ENCODE peak calls at places on chromosomes 13 and 19, in ten cellular contexts. I is astrocyte, S is Peyer's patch, B is esophagus squamous epithelium, D is left ventricle myocardium inferior, W is kidney, T is pancreas, R is hepatocyte, N is left lung, A is fibroblast of pulmonary artery. L is an unnamed sample.

GRCh38 chr19:6125571-6125989 is 9.9 kb upstream of the ACSBG2 start:
- DNase-seq in I (peak), S (peak), B (no peak), D (peak), W (no peak), T (no peak), R (peak), N (peak), A (peak), L (peak)

GRCh38 chr19:543912-544608 is at the start of gene GZMM:
- DNase-seq in I (no peak), S (peak), B (no peak), D (no peak), W (peak), T (peak), R (no peak), N (no peak), A (no peak), L (peak)

GRCh38 chr13:35552172-35552844 is 75.8 kb upstream of the MAB21L1 start:
- DNase-seq in I (peak), S (no peak), B (no peak), D (no peak), W (no peak), T (no peak), R (no peak), N (no peak), A (peak), L (no peak)

GRCh38 chr19:1112254-1113208 is 8.7 kb downstream of the GPX4 start:
- DNase-seq in I (no peak), S (no peak), B (no peak), D (no peak), W (no peak), T (peak), R (no peak), N (peak), A (no peak), L (no peak)

GRCh38 chr19:6227941-6228325 is 51.8 kb downstream of the MLLT1 start:
- DNase-seq in I (no peak), S (no peak), B (no peak), D (no peak), W (peak), T (peak), R (no peak), N (no peak), A (no peak), L (no peak)

GRCh38 chr19:47240996-47241918 is 10.3 kb upstream of the BBC3 start:
- DNase-seq in I (peak), S (peak), B (no peak), D (peak), W (peak), T (peak), R (peak), N (peak), A (peak), L (peak)

GRCh38 chr19:13164370-13165090 is 14.3 kb downstream of the IER2 start:
- DNase-seq in I (no peak), S (peak), B (no peak), D (peak), W (peak), T (peak), R (peak), N (peak), A (peak), L (no peak)

GRCh38 chr19:54178581-54179261 is 5.8 kb upstream of the TMC4 start:
- DNase-seq in I (no peak), S (no peak), B (no peak), D (no peak), W (peak), T (peak), R (no peak), N (no peak), A (no peak), L (no peak)

GRCh38 chr13:67258482-67258881 is 28.3 kb upstream of the PCDH9 start:
- DNase-seq in I (no peak), S (no peak), B (no peak), D (no peak), W (no peak), T (no peak), R (no peak), N (no peak), A (peak), L (no peak)

GRCh38 chr19:43367822-43368221 is 14.3 kb downstream of the CD177 start:
- DNase-seq in I (no peak), S (no peak), B (no peak), D (no peak), W (no peak), T (no peak), R (no peak), N (no peak), A (no peak), L (no peak)

GRCh38 chr19:29690842-29691241 is 24.2 kb downstream of the C19orf12 start:
- DNase-seq in I (no peak), S (no peak), B (no peak), D (no peak), W (no peak), T (no peak), R (no peak), N (no peak), A (peak), L (no peak)

GRCh38 chr13:100594255-100594654 is 5.7 kb upstream of the GGACT start:
- DNase-seq in I (no peak), S (no peak), B (no peak), D (no peak), W (no peak), T (no peak), R (no peak), N (no peak), A (no peak), L (no peak)

GRCh38 chr13:27211771-27212364 is 39.5 kb upstream of the RPL21 start:
- DNase-seq in I (peak), S (no peak), B (no peak), D (no peak), W (peak), T (peak), R (no peak), N (no peak), A (peak), L (no peak)

GRCh38 chr13:35891973-35892441 is 239.2 kb downstream of the DCLK1 start:
- DNase-seq in I (peak), S (no peak), B (no peak), D (no peak), W (no peak), T (no peak), R (peak), N (no peak), A (peak), L (no peak)

GRCh38 chr13:108200781-108201398 is 14.4 kb downstream of the LIG4 start:
- DNase-seq in I (peak), S (no peak), B (no peak), D (no peak), W (no peak), T (no peak), R (no peak), N (no peak), A (peak), L (no peak)

GRCh38 chr13:47594833-47595232 is 406.2 kb downstream of the SUCLA2 start:
- DNase-seq in I (no peak), S (no peak), B (no peak), D (no peak), W (no peak), T (no peak), R (no peak), N (no peak), A (peak), L (no peak)

GRCh38 chr13:27965343-27965739 is 3.8 kb downstream of the CDX2 start:
- DNase-seq in I (no peak), S (no peak), B (no peak), D (no peak), W (no peak), T (no peak), R (no peak), N (no peak), A (no peak), L (no peak)

GRCh38 chr13:113393572-113394503 is 29.9 kb upstream of the GRTP1 start:
- DNase-seq in I (peak), S (peak), B (peak), D (peak), W (peak), T (peak), R (peak), N (peak), A (peak), L (peak)

GRCh38 chr19:50001158-50001557 is 24.0 kb downstream of the VRK3 start:
- DNase-seq in I (no peak), S (no peak), B (no peak), D (no peak), W (no peak), T (no peak), R (no peak), N (no peak), A (no peak), L (no peak)

GRCh38 chr19:28481674-28482073 is 731.3 kb downstream of the UQCRFS1 start:
- DNase-seq in I (no peak), S (no peak), B (no peak), D (no peak), W (no peak), T (no peak), R (no peak), N (no peak), A (no peak), L (no peak)

GRCh38 chr13:112879283-112879833 is 89.7 kb upstream of the MCF2L start:
- DNase-seq in I (no peak), S (no peak), B (no peak), D (peak), W (peak), T (peak), R (no peak), N (peak), A (peak), L (no peak)

GRCh38 chr13:27600712-27601111 is 19.6 kb downstream of the LNX2 start:
- DNase-seq in I (no peak), S (no peak), B (no peak), D (no peak), W (no peak), T (no peak), R (no peak), N (no peak), A (no peak), L (no peak)

GRCh38 chr13:50686547-50686946 is 156.9 kb downstream of the DLEU7 start:
- DNase-seq in I (no peak), S (no peak), B (no peak), D (no peak), W (no peak), T (no peak), R (no peak), N (no peak), A (no peak), L (no peak)
- TF ChIP-seq CTCF in I (no peak), S (no peak), B (no peak), D (no peak), W (no peak), T (no peak), R (no peak), N (no peak), A (no peak), L (no peak)

DNA sequence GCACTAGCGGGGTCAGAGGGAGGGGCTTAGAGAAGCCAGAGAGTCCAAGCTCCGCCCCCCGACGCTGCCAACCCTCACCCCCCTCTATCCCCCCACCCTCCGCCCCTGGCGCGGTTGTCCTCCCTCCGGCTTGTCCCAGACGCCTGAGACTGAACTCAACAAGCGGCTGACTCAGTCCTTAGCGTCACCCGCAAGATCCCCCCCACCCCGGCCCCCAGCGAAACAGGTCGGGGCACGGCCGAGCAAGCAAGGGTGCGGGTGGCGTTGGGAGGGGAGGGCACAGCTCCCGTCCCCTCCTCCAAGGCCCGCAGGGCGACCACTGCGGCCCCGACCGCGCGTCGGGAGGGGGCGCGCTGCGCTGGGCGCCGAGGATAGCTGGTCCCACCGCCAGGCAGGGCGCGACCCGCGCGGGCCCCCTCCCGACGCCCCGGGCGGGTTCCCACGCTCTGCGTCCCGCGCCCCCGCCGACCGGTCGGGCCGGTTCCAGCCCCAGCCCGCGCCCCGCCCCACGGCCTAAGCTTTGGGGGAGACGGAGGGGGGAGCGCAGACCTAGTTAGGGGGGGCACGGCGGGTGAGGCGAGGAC is 5.3 kb downstream of the NOTCH3 start:
- DNase-seq in I (peak), S (no peak), B (no peak), D (peak), W (peak), T (peak), R (peak), N (peak), A (peak), L (no peak)
- TF ChIP-seq CTCF in I (no peak), S (no peak), B (peak), D (peak), W (no peak), T (no peak), R (peak), N (no peak), A (no peak), L (no peak)

GRCh38 chr19:8697671-8698432 is 743 bp downstream of the ACTL9 start:
- DNase-seq in I (no peak), S (no peak), B (no peak), D (no peak), W (peak), T (peak), R (no peak), N (no peak), A (no peak), L (no peak)
- TF ChIP-seq CTCF in I (no peak), S (no peak), B (no peak), D (no peak), W (no peak), T (no peak), R (no peak), N (no peak), A (no peak), L (no peak)

GRCh38 chr13:37168151-37168550 is 62.7 kb upstream of the CSNK1A1L start:
- DNase-seq in I (no peak), S (no peak), B (no peak), D (no peak), W (no peak), T (no peak), R (no peak), N (no peak), A (no peak), L (no peak)
- TF ChIP-seq CTCF in I (no peak), S (no peak), B (no peak), D (no peak), W (no peak), T (no peak), R (no peak), N (no peak), A (no peak), L (no peak)

L was measured in natural killer cell.